ENCODE peak calls at places on chromosomes 16 and 17, in five cellular contexts. One of them, this sample, is unnamed.

GRCh38 chr17:39022961-39023360 is 55.8 kb upstream of the FBXO47 start:
- DNase-seq in esophagus squamous epithelium: no peak
- DNase-seq in mammary epithelial cell: no peak
- DNase-seq in heart left ventricle: no peak
- DNase-seq in testis: no peak
- DNase-seq in this sample: no peak

GRCh38 chr17:12250973-12251372 is 230.3 kb downstream of the MAP2K4 start:
- DNase-seq in esophagus squamous epithelium: no peak
- DNase-seq in mammary epithelial cell: no peak
- DNase-seq in heart left ventricle: no peak
- DNase-seq in testis: no peak
- DNase-seq in this sample: no peak

GRCh38 chr17:54347495-54347894 is 524.8 kb downstream of the KIF2B start:
- DNase-seq in esophagus squamous epithelium: no peak
- DNase-seq in mammary epithelial cell: no peak
- DNase-seq in heart left ventricle: no peak
- DNase-seq in testis: no peak
- DNase-seq in this sample: no peak

GRCh38 chr17:29579866-29580771 is 9.3 kb downstream of the GIT1 start:
- DNase-seq in esophagus squamous epithelium: no peak
- DNase-seq in mammary epithelial cell: peak; percentile 73
- DNase-seq in heart left ventricle: peak; percentile 79
- DNase-seq in testis: peak; percentile 87
- DNase-seq in this sample: peak; percentile 83

GRCh38 chr17:58756246-58757161 is 850 bp downstream of the PPM1E start:
- DNase-seq in esophagus squamous epithelium: no peak
- DNase-seq in mammary epithelial cell: no peak
- DNase-seq in heart left ventricle: no peak
- DNase-seq in testis: peak; percentile 26
- DNase-seq in this sample: no peak

GRCh38 chr16:80583466-80583865 is 42.7 kb downstream of the DYNLRB2 start:
- DNase-seq in esophagus squamous epithelium: no peak
- DNase-seq in mammary epithelial cell: peak; percentile 24
- DNase-seq in heart left ventricle: no peak
- DNase-seq in testis: no peak
- DNase-seq in this sample: no peak

GRCh38 chr16:81315271-81316175 is 761 bp downstream of the GAN start:
- DNase-seq in esophagus squamous epithelium: no peak
- DNase-seq in mammary epithelial cell: peak; percentile 62
- DNase-seq in heart left ventricle: peak; percentile 51
- DNase-seq in testis: peak; percentile 71
- DNase-seq in this sample: peak; percentile 21

GRCh38 chr17:79625706-79626105 is 14.9 kb upstream of the RBFOX3 start:
- DNase-seq in esophagus squamous epithelium: no peak
- DNase-seq in mammary epithelial cell: no peak
- DNase-seq in heart left ventricle: peak; percentile 1
- DNase-seq in testis: no peak
- DNase-seq in this sample: no peak

GRCh38 chr16:12750554-12750918 is 53.2 kb downstream of the CPPED1 start:
- DNase-seq in esophagus squamous epithelium: no peak
- DNase-seq in mammary epithelial cell: no peak
- DNase-seq in heart left ventricle: no peak
- DNase-seq in testis: no peak
- DNase-seq in this sample: no peak

GRCh38 chr16:71537643-71538042 is 11.4 kb downstream of the CHST4 start:
- DNase-seq in esophagus squamous epithelium: no peak
- DNase-seq in mammary epithelial cell: peak; percentile 54
- DNase-seq in heart left ventricle: peak; percentile 6
- DNase-seq in testis: peak; percentile 58
- DNase-seq in this sample: no peak

GRCh38 chr16:17287401-17287800 is 183.4 kb downstream of the XYLT1 start:
- DNase-seq in esophagus squamous epithelium: no peak
- DNase-seq in mammary epithelial cell: no peak
- DNase-seq in heart left ventricle: no peak
- DNase-seq in testis: no peak
- DNase-seq in this sample: no peak

GRCh38 chr17:28954886-28955285 is 3.6 kb upstream of the PHF12 start:
- DNase-seq in esophagus squamous epithelium: no peak
- DNase-seq in mammary epithelial cell: no peak
- DNase-seq in heart left ventricle: no peak
- DNase-seq in testis: no peak
- DNase-seq in this sample: no peak

GRCh38 chr17:60618854-60619253 is 18.9 kb downstream of the PPM1D start:
- DNase-seq in esophagus squamous epithelium: no peak
- DNase-seq in mammary epithelial cell: no peak
- DNase-seq in heart left ventricle: no peak
- DNase-seq in testis: no peak
- DNase-seq in this sample: no peak

GRCh38 chr16:81405702-81406113 is 38.9 kb upstream of the CMIP start:
- DNase-seq in esophagus squamous epithelium: no peak
- DNase-seq in mammary epithelial cell: peak; percentile 98
- DNase-seq in heart left ventricle: no peak
- DNase-seq in testis: no peak
- DNase-seq in this sample: no peak

GRCh38 chr16:12097523-12098428 is 121.2 kb downstream of the SNX29 start:
- DNase-seq in esophagus squamous epithelium: no peak
- DNase-seq in mammary epithelial cell: peak; percentile 11
- DNase-seq in heart left ventricle: peak; percentile 52
- DNase-seq in testis: peak; percentile 66
- DNase-seq in this sample: no peak

GRCh38 chr17:42016952-42017865 is at the start of gene DNAJC7:
- DNase-seq in esophagus squamous epithelium: peak; percentile 48
- DNase-seq in mammary epithelial cell: peak; percentile 87
- DNase-seq in heart left ventricle: peak; percentile 92
- DNase-seq in testis: peak; percentile 97
- DNase-seq in this sample: peak; percentile 86

GRCh38 chr16:48448799-48449481 is 63.7 kb upstream of the SIAH1 start:
- DNase-seq in esophagus squamous epithelium: no peak
- DNase-seq in mammary epithelial cell: peak; percentile 16
- DNase-seq in heart left ventricle: no peak
- DNase-seq in testis: peak; percentile 6
- DNase-seq in this sample: no peak

GRCh38 chr17:82808921-82809905 is 30.6 kb downstream of the ZNF750 start:
- DNase-seq in esophagus squamous epithelium: no peak
- DNase-seq in mammary epithelial cell: no peak
- DNase-seq in heart left ventricle: no peak
- DNase-seq in testis: no peak
- DNase-seq in this sample: no peak

GRCh38 chr17:7767425-7768021 is 50.0 kb downstream of the DNAH2 start:
- DNase-seq in esophagus squamous epithelium: no peak
- DNase-seq in mammary epithelial cell: no peak
- DNase-seq in heart left ventricle: no peak
- DNase-seq in testis: no peak
- DNase-seq in this sample: no peak

GRCh38 chr16:50196736-50197135 is 43.6 kb downstream of the TENT4B start:
- DNase-seq in esophagus squamous epithelium: no peak
- DNase-seq in mammary epithelial cell: peak; percentile 61
- DNase-seq in heart left ventricle: no peak
- DNase-seq in testis: no peak
- DNase-seq in this sample: peak; percentile 33

GRCh38 chr17:44604149-44605115 is 47.1 kb downstream of the FZD2 start:
- DNase-seq in esophagus squamous epithelium: no peak
- DNase-seq in mammary epithelial cell: no peak
- DNase-seq in heart left ventricle: no peak
- DNase-seq in testis: no peak
- DNase-seq in this sample: no peak

GRCh38 chr17:72467841-72468653 is 347.2 kb downstream of the SOX9 start:
- DNase-seq in esophagus squamous epithelium: no peak
- DNase-seq in mammary epithelial cell: peak; percentile 98
- DNase-seq in heart left ventricle: peak; percentile 18
- DNase-seq in testis: peak; percentile 31
- DNase-seq in this sample: no peak

GRCh38 chr17:35560703-35561102 is at the start of gene SLFN14:
- DNase-seq in esophagus squamous epithelium: no peak
- DNase-seq in mammary epithelial cell: no peak
- DNase-seq in heart left ventricle: no peak
- DNase-seq in testis: no peak
- DNase-seq in this sample: no peak

GRCh38 chr17:68383443-68384321 is 73.6 kb downstream of the WIPI1 start:
- DNase-seq in esophagus squamous epithelium: no peak
- DNase-seq in mammary epithelial cell: peak; percentile 14
- DNase-seq in heart left ventricle: peak; percentile 32
- DNase-seq in testis: no peak
- DNase-seq in this sample: no peak

GRCh38 chr16:2511128-2511785 is 2.5 kb upstream of the ATP6V0C start:
- DNase-seq in esophagus squamous epithelium: no peak
- DNase-seq in mammary epithelial cell: no peak
- DNase-seq in heart left ventricle: peak; percentile 59
- DNase-seq in testis: peak; percentile 61
- DNase-seq in this sample: no peak

GRCh38 chr16:31842864-31843263 is 30.7 kb upstream of the ZNF267 start:
- DNase-seq in esophagus squamous epithelium: no peak
- DNase-seq in mammary epithelial cell: no peak
- DNase-seq in heart left ventricle: no peak
- DNase-seq in testis: no peak
- DNase-seq in this sample: no peak

GRCh38 chr17:3887394-3887793 is 5.5 kb downstream of the CAMKK1 start:
- DNase-seq in esophagus squamous epithelium: no peak
- DNase-seq in mammary epithelial cell: no peak
- DNase-seq in heart left ventricle: no peak
- DNase-seq in testis: no peak
- DNase-seq in this sample: no peak

GRCh38 chr17:3889613-3890012 is 3.2 kb downstream of the CAMKK1 start:
- DNase-seq in esophagus squamous epithelium: no peak
- DNase-seq in mammary epithelial cell: no peak
- DNase-seq in heart left ventricle: no peak
- DNase-seq in testis: no peak
- DNase-seq in this sample: no peak

GRCh38 chr17:3886776-3887175 is 6.1 kb downstream of the CAMKK1 start:
- DNase-seq in esophagus squamous epithelium: no peak
- DNase-seq in mammary epithelial cell: no peak
- DNase-seq in heart left ventricle: peak; percentile 47
- DNase-seq in testis: no peak
- DNase-seq in this sample: peak; percentile 22

GRCh38 chr17:3888343-3889171 is 4.3 kb downstream of the CAMKK1 start:
- DNase-seq in esophagus squamous epithelium: no peak
- DNase-seq in mammary epithelial cell: peak; percentile 81
- DNase-seq in heart left ventricle: peak; percentile 84
- DNase-seq in testis: peak; percentile 87
- DNase-seq in this sample: no peak

GRCh38 chr17:3887811-3888210 is 5.0 kb downstream of the CAMKK1 start:
- DNase-seq in esophagus squamous epithelium: no peak
- DNase-seq in mammary epithelial cell: no peak
- DNase-seq in heart left ventricle: no peak
- DNase-seq in testis: no peak
- DNase-seq in this sample: no peak
- H3K4me1 ChIP-seq in esophagus squamous epithelium: peaks cover 67% of the 10 kb centered on the region
- H3K4me1 ChIP-seq in mammary epithelial cell: peaks cover 45% of the 10 kb centered on the region
- H3K4me1 ChIP-seq in heart left ventricle: peaks cover 35% of the 10 kb centered on the region
- H3K4me1 ChIP-seq in testis: peaks cover 32% of the 10 kb centered on the region
- H3K4me1 ChIP-seq in this sample: peaks cover 31% of the 10 kb centered on the region

GRCh38 chr16:55933038-55933437 is 57.9 kb upstream of the CES5A start:
- DNase-seq in esophagus squamous epithelium: no peak
- DNase-seq in mammary epithelial cell: no peak
- DNase-seq in heart left ventricle: no peak
- DNase-seq in testis: no peak
- DNase-seq in this sample: no peak
- H3K4me3 ChIP-seq in esophagus squamous epithelium: no peak overlapping the region
- H3K4me3 ChIP-seq in mammary epithelial cell: no peak overlapping the region
- H3K4me3 ChIP-seq in heart left ventricle: no peak overlapping the region
- H3K4me3 ChIP-seq in testis: no peak overlapping the region
- H3K4me3 ChIP-seq in this sample: no peak overlapping the region

GRCh38 chr17:78391843-78392242 is 13.4 kb downstream of the PGS1 start:
- DNase-seq in esophagus squamous epithelium: no peak
- DNase-seq in mammary epithelial cell: peak; percentile 82
- DNase-seq in heart left ventricle: no peak
- DNase-seq in testis: no peak
- DNase-seq in this sample: no peak
- H3K4me1 ChIP-seq in esophagus squamous epithelium: peaks cover 55% of the 10 kb centered on the region
- H3K4me1 ChIP-seq in mammary epithelial cell: peaks cover 29% of the 10 kb centered on the region
- H3K4me1 ChIP-seq in heart left ventricle: peaks cover 48% of the 10 kb centered on the region
- H3K4me1 ChIP-seq in testis: peaks cover 11% of the 10 kb centered on the region
- H3K4me1 ChIP-seq in this sample: peaks cover 21% of the 10 kb centered on the region

GRCh38 chr17:50725769-50726655 is 6.6 kb downstream of the LUC7L3 start:
- DNase-seq in esophagus squamous epithelium: no peak
- DNase-seq in mammary epithelial cell: no peak
- DNase-seq in heart left ventricle: no peak
- DNase-seq in testis: no peak
- DNase-seq in this sample: no peak

GRCh38 chr17:50722746-50723145 is 3.3 kb downstream of the LUC7L3 start:
- DNase-seq in esophagus squamous epithelium: no peak
- DNase-seq in mammary epithelial cell: no peak
- DNase-seq in heart left ventricle: no peak
- DNase-seq in testis: no peak
- DNase-seq in this sample: no peak

GRCh38 chr17:50719924-50720805 is 762 bp downstream of the LUC7L3 start:
- DNase-seq in esophagus squamous epithelium: no peak
- DNase-seq in mammary epithelial cell: no peak
- DNase-seq in heart left ventricle: no peak
- DNase-seq in testis: no peak
- DNase-seq in this sample: no peak

GRCh38 chr17:50719144-50719923 is at the start of gene LUC7L3:
- DNase-seq in esophagus squamous epithelium: peak; percentile 60
- DNase-seq in mammary epithelial cell: peak; percentile 95
- DNase-seq in heart left ventricle: peak; percentile 95
- DNase-seq in testis: peak; percentile 95
- DNase-seq in this sample: peak; percentile 89

GRCh38 chr17:50721194-50722010 is 2.0 kb downstream of the LUC7L3 start:
- DNase-seq in esophagus squamous epithelium: no peak
- DNase-seq in mammary epithelial cell: no peak
- DNase-seq in heart left ventricle: no peak
- DNase-seq in testis: no peak
- DNase-seq in this sample: no peak
- H3K4me3 ChIP-seq in esophagus squamous epithelium: peak overlapping the region; percentile 88
- H3K4me3 ChIP-seq in mammary epithelial cell: peak overlapping the region; percentile 86
- H3K4me3 ChIP-seq in heart left ventricle: peak overlapping the region; percentile 69
- H3K4me3 ChIP-seq in testis: peak overlapping the region; percentile 75
- H3K4me3 ChIP-seq in this sample: peak overlapping the region; percentile 92

DNA sequence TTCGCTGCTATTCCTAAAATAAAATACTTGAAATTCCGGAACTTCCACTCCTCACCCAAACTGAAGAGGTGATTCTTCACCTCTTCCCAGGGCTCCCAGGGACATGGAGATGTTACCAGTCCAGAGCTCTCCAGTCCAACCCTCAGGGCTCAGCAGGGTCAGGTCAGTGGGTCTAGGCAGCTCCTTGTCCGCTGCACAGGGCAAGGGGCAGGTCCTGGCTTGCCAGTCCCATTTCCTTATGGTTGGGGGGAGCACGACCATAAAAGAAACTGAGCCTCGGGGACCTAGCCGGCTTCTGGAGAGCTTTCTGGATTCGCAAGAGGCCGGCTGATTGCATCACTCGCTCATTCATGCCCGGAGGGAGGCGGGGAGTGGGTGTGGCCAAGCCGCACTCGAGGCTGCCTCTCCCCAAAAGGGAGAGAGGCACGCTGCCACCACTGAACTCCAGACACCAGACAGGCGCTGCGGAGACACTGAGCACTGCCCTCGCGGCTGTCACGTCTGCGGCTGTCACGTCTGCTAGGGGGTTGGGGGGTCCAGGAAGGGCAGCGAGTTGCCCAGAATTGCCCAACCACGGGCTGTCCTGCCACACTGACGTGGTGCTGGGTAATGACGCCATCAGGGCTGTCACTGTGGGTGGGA is 15.8 kb downstream of the SLC7A5 start:
- DNase-seq in esophagus squamous epithelium: peak; percentile 66
- DNase-seq in mammary epithelial cell: peak; percentile 94
- DNase-seq in heart left ventricle: peak; percentile 90
- DNase-seq in testis: peak; percentile 96
- DNase-seq in this sample: peak; percentile 84
- H3K4me1 ChIP-seq in esophagus squamous epithelium: peaks cover 87% of the 10 kb centered on the region
- H3K4me1 ChIP-seq in mammary epithelial cell: peaks cover 77% of the 10 kb centered on the region
- H3K4me1 ChIP-seq in heart left ventricle: peaks cover 7% of the 10 kb centered on the region
- H3K4me1 ChIP-seq in testis: peaks cover 80% of the 10 kb centered on the region
- H3K4me1 ChIP-seq in this sample: peaks cover 44% of the 10 kb centered on the region

GRCh38 chr17:9115446-9116265 is 94.3 kb downstream of the NTN1 start:
- DNase-seq in esophagus squamous epithelium: no peak
- DNase-seq in mammary epithelial cell: no peak
- DNase-seq in heart left ventricle: peak; percentile 64
- DNase-seq in testis: peak; percentile 22
- DNase-seq in this sample: no peak
- H3K4me3 ChIP-seq in esophagus squamous epithelium: peak overlapping the region; percentile 35
- H3K4me3 ChIP-seq in mammary epithelial cell: peak overlapping the region; percentile 28
- H3K4me3 ChIP-seq in heart left ventricle: peak overlapping the region; percentile 43
- H3K4me3 ChIP-seq in testis: no peak overlapping the region
- H3K4me3 ChIP-seq in this sample: peak overlapping the region; percentile 20

This sample was measured in CD8-positive, alpha-beta T cell.